ENCODE peak calls at places on chromosomes 5 and 9, in four cellular contexts. One of them, this sample, is unnamed.

GRCh38 chr9:129362287-129363098 is 184.4 kb upstream of the IER5L start:
- DNase-seq in BJ: no peak
- DNase-seq in activated T-helper 1 cell treated with Interleukin-2 at 50 U/mL for 16 hours: no peak
- DNase-seq in tibial nerve: no peak
- DNase-seq in this sample: peak; percentile 72

GRCh38 chr5:60856059-60856458 is 12.0 kb upstream of the ELOVL7 start:
- DNase-seq in BJ: peak; percentile 47
- DNase-seq in activated T-helper 1 cell treated with Interleukin-2 at 50 U/mL for 16 hours: no peak
- DNase-seq in tibial nerve: no peak
- DNase-seq in this sample: no peak

GRCh38 chr5:43432486-43433365 is 20.5 kb upstream of the CCL28 start:
- DNase-seq in BJ: peak; percentile 44
- DNase-seq in activated T-helper 1 cell treated with Interleukin-2 at 50 U/mL for 16 hours: no peak
- DNase-seq in tibial nerve: peak; percentile 76
- DNase-seq in this sample: no peak

GRCh38 chr5:129172561-129172960 is 78.0 kb downstream of the ISOC1 start:
- DNase-seq in BJ: no peak
- DNase-seq in activated T-helper 1 cell treated with Interleukin-2 at 50 U/mL for 16 hours: no peak
- DNase-seq in tibial nerve: no peak
- DNase-seq in this sample: no peak

GRCh38 chr5:87598460-87598859 is 185.7 kb upstream of the CCNH start:
- DNase-seq in BJ: no peak
- DNase-seq in activated T-helper 1 cell treated with Interleukin-2 at 50 U/mL for 16 hours: no peak
- DNase-seq in tibial nerve: no peak
- DNase-seq in this sample: no peak

GRCh38 chr9:126983767-126984166 is 69.2 kb downstream of the RALGPS1 start:
- DNase-seq in BJ: no peak
- DNase-seq in activated T-helper 1 cell treated with Interleukin-2 at 50 U/mL for 16 hours: no peak
- DNase-seq in tibial nerve: no peak
- DNase-seq in this sample: no peak

GRCh38 chr5:6163913-6164312 is 214.4 kb downstream of the MED10 start:
- DNase-seq in BJ: no peak
- DNase-seq in activated T-helper 1 cell treated with Interleukin-2 at 50 U/mL for 16 hours: no peak
- DNase-seq in tibial nerve: no peak
- DNase-seq in this sample: no peak

GRCh38 chr5:170520319-170520718 is 16.5 kb downstream of the KCNIP1 start:
- DNase-seq in BJ: no peak
- DNase-seq in activated T-helper 1 cell treated with Interleukin-2 at 50 U/mL for 16 hours: no peak
- DNase-seq in tibial nerve: no peak
- DNase-seq in this sample: no peak

GRCh38 chr5:26889810-26890209 is 148.6 kb downstream of the CDH9 start:
- DNase-seq in BJ: no peak
- DNase-seq in activated T-helper 1 cell treated with Interleukin-2 at 50 U/mL for 16 hours: no peak
- DNase-seq in tibial nerve: no peak
- DNase-seq in this sample: no peak

GRCh38 chr5:62593331-62593730 is 14.7 kb downstream of the LRRC70 start:
- DNase-seq in BJ: no peak
- DNase-seq in activated T-helper 1 cell treated with Interleukin-2 at 50 U/mL for 16 hours: no peak
- DNase-seq in tibial nerve: no peak
- DNase-seq in this sample: no peak

GRCh38 chr5:106399381-106399780 is 1271.4 kb downstream of the EFNA5 start:
- DNase-seq in BJ: peak; percentile 26
- DNase-seq in activated T-helper 1 cell treated with Interleukin-2 at 50 U/mL for 16 hours: no peak
- DNase-seq in tibial nerve: no peak
- DNase-seq in this sample: no peak

GRCh38 chr5:170468633-170469032 is 35.2 kb upstream of the KCNIP1 start:
- DNase-seq in BJ: no peak
- DNase-seq in activated T-helper 1 cell treated with Interleukin-2 at 50 U/mL for 16 hours: no peak
- DNase-seq in tibial nerve: no peak
- DNase-seq in this sample: no peak

GRCh38 chr9:33742519-33742918 is 52.8 kb upstream of the PRSS3 start:
- DNase-seq in BJ: no peak
- DNase-seq in activated T-helper 1 cell treated with Interleukin-2 at 50 U/mL for 16 hours: no peak
- DNase-seq in tibial nerve: no peak
- DNase-seq in this sample: peak; percentile 27

GRCh38 chr9:2174321-2174720 is 159.2 kb downstream of the SMARCA2 start:
- DNase-seq in BJ: no peak
- DNase-seq in activated T-helper 1 cell treated with Interleukin-2 at 50 U/mL for 16 hours: no peak
- DNase-seq in tibial nerve: no peak
- DNase-seq in this sample: no peak

GRCh38 chr5:19886123-19886921 is 101.7 kb downstream of the CDH18 start:
- DNase-seq in BJ: peak; percentile 51
- DNase-seq in activated T-helper 1 cell treated with Interleukin-2 at 50 U/mL for 16 hours: no peak
- DNase-seq in tibial nerve: no peak
- DNase-seq in this sample: no peak

GRCh38 chr5:89313044-89313443 is 430.1 kb upstream of the MEF2C start:
- DNase-seq in BJ: no peak
- DNase-seq in activated T-helper 1 cell treated with Interleukin-2 at 50 U/mL for 16 hours: no peak
- DNase-seq in tibial nerve: no peak
- DNase-seq in this sample: no peak

GRCh38 chr9:107286057-107286456 is 3.0 kb downstream of the RAD23B start:
- DNase-seq in BJ: no peak
- DNase-seq in activated T-helper 1 cell treated with Interleukin-2 at 50 U/mL for 16 hours: no peak
- DNase-seq in tibial nerve: no peak
- DNase-seq in this sample: no peak

GRCh38 chr5:1551913-1552312 is 28.2 kb upstream of the LPCAT1 start:
- DNase-seq in BJ: no peak
- DNase-seq in activated T-helper 1 cell treated with Interleukin-2 at 50 U/mL for 16 hours: no peak
- DNase-seq in tibial nerve: no peak
- DNase-seq in this sample: no peak

GRCh38 chr5:94524841-94525697 is 93.3 kb downstream of the KIAA0825 start:
- DNase-seq in BJ: no peak
- DNase-seq in activated T-helper 1 cell treated with Interleukin-2 at 50 U/mL for 16 hours: no peak
- DNase-seq in tibial nerve: no peak
- DNase-seq in this sample: peak; percentile 24

GRCh38 chr9:471320-471719 is 256.7 kb downstream of the DOCK8 start:
- DNase-seq in BJ: no peak
- DNase-seq in activated T-helper 1 cell treated with Interleukin-2 at 50 U/mL for 16 hours: no peak
- DNase-seq in tibial nerve: no peak
- DNase-seq in this sample: no peak

GRCh38 chr9:88818495-88819201 is 172.6 kb upstream of the S1PR3 start:
- DNase-seq in BJ: no peak
- DNase-seq in activated T-helper 1 cell treated with Interleukin-2 at 50 U/mL for 16 hours: no peak
- DNase-seq in tibial nerve: no peak
- DNase-seq in this sample: peak; percentile 49

GRCh38 chr9:89967527-89967926 is 362.7 kb downstream of the GADD45G start:
- DNase-seq in BJ: no peak
- DNase-seq in activated T-helper 1 cell treated with Interleukin-2 at 50 U/mL for 16 hours: no peak
- DNase-seq in tibial nerve: no peak
- DNase-seq in this sample: no peak

GRCh38 chr5:101390317-101390908 is 487.3 kb upstream of the ST8SIA4 start:
- DNase-seq in BJ: peak; percentile 0
- DNase-seq in activated T-helper 1 cell treated with Interleukin-2 at 50 U/mL for 16 hours: no peak
- DNase-seq in tibial nerve: peak; percentile 41
- DNase-seq in this sample: peak; percentile 33

GRCh38 chr9:123996731-123997421 is 14.7 kb upstream of the LHX2 start:
- DNase-seq in BJ: no peak
- DNase-seq in activated T-helper 1 cell treated with Interleukin-2 at 50 U/mL for 16 hours: no peak
- DNase-seq in tibial nerve: no peak
- DNase-seq in this sample: no peak

GRCh38 chr5:67038817-67039603 is 157.6 kb downstream of the CD180 start:
- DNase-seq in BJ: no peak
- DNase-seq in activated T-helper 1 cell treated with Interleukin-2 at 50 U/mL for 16 hours: no peak
- DNase-seq in tibial nerve: no peak
- DNase-seq in this sample: no peak

GRCh38 chr5:149227168-149227826 is 44.4 kb upstream of the AFAP1L1 start:
- DNase-seq in BJ: peak; percentile 32
- DNase-seq in activated T-helper 1 cell treated with Interleukin-2 at 50 U/mL for 16 hours: no peak
- DNase-seq in tibial nerve: no peak
- DNase-seq in this sample: no peak

GRCh38 chr9:127785933-127786772 is at the start of gene CDK9:
- DNase-seq in BJ: no peak
- DNase-seq in activated T-helper 1 cell treated with Interleukin-2 at 50 U/mL for 16 hours: peak; percentile 92
- DNase-seq in tibial nerve: peak; percentile 84
- DNase-seq in this sample: peak; percentile 96

GRCh38 chr9:137491735-137492432 is 32.8 kb upstream of the NSMF start:
- DNase-seq in BJ: no peak
- DNase-seq in activated T-helper 1 cell treated with Interleukin-2 at 50 U/mL for 16 hours: no peak
- DNase-seq in tibial nerve: no peak
- DNase-seq in this sample: no peak

This sample was measured in BE2C.